ENCODE peak calls at places on chromosome 20, in five cellular contexts. A is activated T-helper 1 cell treated with Interleukin-2 at 50 U/mL for 16 hours, R is Right ventricle myocardium inferior, K is A549, G is heart right ventricle. D is an unnamed sample.

GRCh38 chr20:45456632-45457031 is 12.9 kb upstream of the WFDC2 start:
- DNase-seq in A (no peak), R (no peak), K (peak), G (no peak), D (no peak)

GRCh38 chr20:3887870-3888614 is 1.1 kb upstream of the PANK2 start:
- DNase-seq in A (no peak), R (no peak), K (peak), G (peak), D (no peak)

GRCh38 chr20:23145281-23145700 is 59.2 kb upstream of the CD93 start:
- DNase-seq in A (no peak), R (no peak), K (no peak), G (no peak), D (no peak)

GRCh38 chr20:1323256-1323655 is 5.7 kb downstream of the SDCBP2 start:
- DNase-seq in A (no peak), R (no peak), K (no peak), G (peak), D (no peak)

GRCh38 chr20:37897008-37897548 is 5.8 kb upstream of the VSTM2L start:
- DNase-seq in A (no peak), R (no peak), K (no peak), G (no peak), D (no peak)

GRCh38 chr20:62066983-62067433 is 1.3 kb upstream of the TAF4 start:
- DNase-seq in A (no peak), R (no peak), K (no peak), G (peak), D (no peak)

GRCh38 chr20:44120676-44121425 is 66.1 kb downstream of the JPH2 start:
- DNase-seq in A (no peak), R (no peak), K (no peak), G (no peak), D (no peak)

GRCh38 chr20:51321343-51322163 is 221.0 kb downstream of the NFATC2 start:
- DNase-seq in A (no peak), R (no peak), K (no peak), G (no peak), D (no peak)

GRCh38 chr20:35871311-35871771 is 83.0 kb downstream of the SCAND1 start:
- DNase-seq in A (no peak), R (no peak), K (peak), G (peak), D (no peak)

GRCh38 chr20:44111712-44112335 is 75.2 kb downstream of the JPH2 start:
- DNase-seq in A (no peak), R (no peak), K (no peak), G (no peak), D (no peak)

GRCh38 chr20:53691060-53691810 is 97.6 kb upstream of the ZNF217 start:
- DNase-seq in A (no peak), R (no peak), K (no peak), G (no peak), D (no peak)

GRCh38 chr20:63977392-63978276 is 1.8 kb downstream of the SAMD10 start:
- DNase-seq in A (no peak), R (no peak), K (peak), G (peak), D (no peak)

GRCh38 chr20:20076297-20077065 is 24.1 kb downstream of the CFAP61 start:
- DNase-seq in A (no peak), R (no peak), K (no peak), G (no peak), D (no peak)

GRCh38 chr20:47489448-47489872 is 12.2 kb upstream of the NCOA3 start:
- DNase-seq in A (peak), R (no peak), K (no peak), G (peak), D (peak)

GRCh38 chr20:47353697-47354387 is 2.7 kb downstream of the ZMYND8 start:
- DNase-seq in A (no peak), R (no peak), K (no peak), G (no peak), D (no peak)